ENCODE peak calls at places on chromosomes 3 and 15, in four cellular contexts. U is mesothelial cell of epicardium, F is vagina, G is testis. J is an unnamed sample.

GRCh38 chr3:46667657-46668056 is 25.8 kb downstream of the ALS2CL start:
- DNase-seq in F (no peak), U (peak; percentile 27), G (no peak), J (no peak)

GRCh38 chr15:63805993-63806980 is 27.5 kb downstream of the HERC1 start:
- DNase-seq in U (no peak), F (no peak), G (peak; percentile 52), J (no peak)

GRCh38 chr15:61038387-61038786 is 190.7 kb downstream of the RORA start:
- DNase-seq in U (no peak), F (no peak), G (peak; percentile 47), J (no peak)

GRCh38 chr3:72347819-72348319 is 500.4 kb downstream of the SHQ1 start:
- DNase-seq in F (no peak), U (no peak), G (peak; percentile 66), J (no peak)

GRCh38 chr3:149494022-149494758 is 19.7 kb downstream of the TM4SF4 start:
- DNase-seq in U (peak; percentile 76), G (peak; percentile 79), F (peak; percentile 74), J (peak; percentile 81)

GRCh38 chr3:141840737-141841544 is 35.5 kb upstream of the ATP1B3 start:
- DNase-seq in U (no peak), F (no peak), G (no peak), J (no peak)

GRCh38 chr3:10551821-10552630 is 46.6 kb upstream of the ATP2B2 start:
- DNase-seq in U (no peak), G (peak; percentile 22), F (no peak), J (no peak)

GRCh38 chr3:122392868-122393844 is 9.2 kb downstream of the FAM162A start:
- DNase-seq in G (no peak), F (no peak), U (no peak), J (no peak)

GRCh38 chr3:9970020-9970652 is 16.5 kb downstream of the EMC3 start:
- DNase-seq in U (no peak), G (no peak), F (no peak), J (no peak)

GRCh38 chr15:71800835-71801745 is 9.3 kb upstream of the NR2E3 start:
- DNase-seq in U (peak; percentile 69), G (peak; percentile 66), F (no peak), J (no peak)

GRCh38 chr3:57158813-57159678 is 6.1 kb downstream of the IL17RD start:
- DNase-seq in F (no peak), U (no peak), G (no peak), J (no peak)

GRCh38 chr15:50228866-50229265 is 36.7 kb downstream of the HDC start:
- DNase-seq in F (no peak), U (no peak), G (no peak), J (no peak)

GRCh38 chr15:78695046-78695671 is 54.1 kb upstream of the CHRNB4 start:
- DNase-seq in U (no peak), G (no peak), F (no peak), J (no peak)

GRCh38 chr3:13653631-13654279 is 104.8 kb downstream of the FBLN2 start:
- DNase-seq in U (no peak), F (no peak), G (no peak), J (no peak)

GRCh38 chr3:119227064-119227850 is 13.4 kb downstream of the B4GALT4 start:
- DNase-seq in G (no peak), F (no peak), U (no peak), J (no peak)

GRCh38 chr3:29283297-29283681 is 2.4 kb downstream of the RBMS3 start:
- DNase-seq in F (no peak), G (no peak), U (no peak), J (no peak)

GRCh38 chr3:9704343-9705322 is 1.0 kb downstream of the CPNE9 start:
- DNase-seq in F (no peak), G (peak; percentile 51), U (peak; percentile 73), J (peak; percentile 94)

GRCh38 chr3:153853163-153853562 is 268.0 kb upstream of the ARHGEF26 start:
- DNase-seq in F (no peak), U (no peak), G (no peak), J (no peak)
- TF ChIP-seq CTCF in F (no peak), U (no peak), G (no peak), J (no peak)

GRCh38 chr3:31521468-31521867 is 11.3 kb upstream of the STT3B start:
- DNase-seq in U (no peak), G (no peak), F (no peak), J (no peak)
- TF ChIP-seq CTCF in U (no peak), G (no peak), F (no peak), J (no peak)

GRCh38 chr15:56805466-56806146 is 72.3 kb upstream of the ZNF280D start:
- DNase-seq in F (no peak), U (no peak), G (no peak), J (no peak)

GRCh38 chr15:56802164-56802563 is 68.9 kb upstream of the ZNF280D start:
- DNase-seq in G (no peak), F (no peak), U (no peak), J (no peak)

GRCh38 chr15:56804279-56804678 is 71.0 kb upstream of the ZNF280D start:
- DNase-seq in F (no peak), U (no peak), G (no peak), J (no peak)

GRCh38 chr15:56806147-56806536 is 72.8 kb upstream of the ZNF280D start:
- DNase-seq in U (no peak), F (no peak), G (no peak), J (no peak)

GRCh38 chr15:56804908-56805307 is 71.6 kb upstream of the ZNF280D start:
- DNase-seq in G (no peak), U (no peak), F (no peak), J (no peak)
- TF ChIP-seq CTCF in G (no peak), U (no peak), F (no peak), J (no peak)

DNA sequence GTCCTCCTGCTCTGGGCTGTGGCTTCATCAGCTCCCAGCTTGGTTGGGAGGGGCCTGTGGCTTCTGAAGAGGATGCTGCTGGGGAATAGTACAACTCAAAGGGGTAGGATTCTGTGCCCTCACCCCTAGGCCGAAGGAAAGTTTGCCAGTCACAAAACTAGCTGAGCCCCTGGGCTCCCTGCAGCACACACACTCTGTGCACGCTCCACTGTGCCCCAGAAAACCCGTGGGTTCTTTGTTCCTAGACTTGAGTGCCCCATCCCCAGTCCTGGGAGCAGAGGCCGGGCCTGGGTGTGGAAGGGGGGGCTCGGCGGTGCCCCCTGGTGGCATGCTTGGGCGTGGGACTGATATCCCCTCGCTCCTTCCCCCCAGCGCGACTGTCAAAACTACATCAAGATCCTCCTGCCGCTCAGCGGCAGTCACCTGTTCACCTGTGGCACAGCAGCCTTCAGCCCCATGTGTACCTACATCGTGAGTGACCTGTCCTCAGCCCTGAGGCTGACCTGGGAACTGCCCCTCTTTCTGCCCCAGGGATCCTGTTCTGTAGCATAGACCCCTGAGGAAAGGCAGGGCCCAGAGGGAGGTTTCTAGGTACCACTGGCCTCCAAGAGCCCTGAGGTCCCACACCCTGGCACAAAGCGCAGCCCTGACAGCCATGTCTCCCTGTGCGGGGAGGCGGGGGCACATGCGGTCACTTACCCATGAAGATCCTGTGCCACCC is 14.2 kb downstream of the CIB1 start:
- DNase-seq in U (peak; percentile 61), G (no peak), F (no peak), J (peak; percentile 75)
- TF ChIP-seq CTCF in U (peak; percentile 57), G (peak; percentile 63), F (peak; percentile 23), J (peak; percentile 76)

DNA sequence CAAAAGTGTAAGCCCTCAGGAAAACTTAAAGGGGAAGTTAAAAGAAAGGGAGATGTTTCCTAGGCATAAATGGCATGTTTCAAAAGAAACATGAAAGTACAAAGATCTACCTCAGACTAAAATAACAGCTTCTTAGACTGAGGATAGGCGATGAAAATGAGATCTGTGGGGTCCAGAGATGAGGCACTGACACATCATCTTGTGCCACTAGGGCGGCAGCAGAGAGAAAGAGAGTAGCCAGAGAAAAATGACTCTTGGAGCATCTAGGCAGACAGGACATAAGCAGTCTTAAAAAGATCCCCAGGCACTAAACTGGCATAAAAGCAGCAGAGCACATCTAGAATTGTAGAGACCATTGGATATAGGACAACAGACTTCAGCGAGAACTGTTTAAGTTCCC is 42.5 kb upstream of the RFX7 start:
- DNase-seq in F (no peak), U (no peak), G (no peak), J (no peak)
- TF ChIP-seq CTCF in F (no peak), U (no peak), G (no peak), J (no peak)

GRCh38 chr15:90603893-90604292 is 74.2 kb downstream of the CRTC3 start:
- DNase-seq in F (no peak), U (no peak), G (peak; percentile 30), J (no peak)
- TF ChIP-seq CTCF in F (no peak), U (no peak), G (no peak), J (no peak)

GRCh38 chr3:169772951-169773816 is at the start of gene MYNN:
- DNase-seq in F (peak; percentile 96), G (peak; percentile 96), U (peak; percentile 88), J (peak; percentile 94)
- TF ChIP-seq CTCF in F (no peak), G (no peak), U (no peak), J (no peak)

GRCh38 chr3:53069422-53070068 is 23.7 kb upstream of the SFMBT1 start:
- DNase-seq in F (no peak), G (no peak), U (no peak), J (no peak)
- TF ChIP-seq CTCF in F (no peak), G (no peak), U (no peak), J (no peak)